ENCODE peak calls at places on chromosome 11, in five cellular contexts. One of them, this sample, is unnamed.

GRCh38 chr11:92886243-92886905 is 83.1 kb upstream of the MTNR1B start:
- DNase-seq in hepatocyte: peak; percentile 75
- DNase-seq in C1 segment of cervical spinal cord: peak; percentile 2
- DNase-seq in frontal cortex: peak; percentile 38
- DNase-seq in T follicular helper cell: no peak
- DNase-seq in this sample: peak; percentile 44

GRCh38 chr11:88280673-88281316 is 56.7 kb downstream of the CTSC start:
- DNase-seq in hepatocyte: no peak
- DNase-seq in C1 segment of cervical spinal cord: no peak
- DNase-seq in frontal cortex: no peak
- DNase-seq in T follicular helper cell: no peak
- DNase-seq in this sample: no peak

GRCh38 chr11:13207270-13207664 is 70.3 kb upstream of the BMAL1 start:
- DNase-seq in hepatocyte: no peak
- DNase-seq in C1 segment of cervical spinal cord: no peak
- DNase-seq in frontal cortex: no peak
- DNase-seq in T follicular helper cell: no peak
- DNase-seq in this sample: no peak

GRCh38 chr11:69427337-69427736 is 54.1 kb upstream of the LINC01488 start:
- DNase-seq in hepatocyte: no peak
- DNase-seq in C1 segment of cervical spinal cord: no peak
- DNase-seq in frontal cortex: no peak
- DNase-seq in T follicular helper cell: no peak
- DNase-seq in this sample: no peak

GRCh38 chr11:126890561-126890960 is 110.0 kb downstream of the KIRREL3 start:
- DNase-seq in hepatocyte: no peak
- DNase-seq in C1 segment of cervical spinal cord: peak; percentile 42
- DNase-seq in frontal cortex: no peak
- DNase-seq in T follicular helper cell: no peak
- DNase-seq in this sample: peak; percentile 65

GRCh38 chr11:2483426-2483825 is 38.6 kb downstream of the KCNQ1 start:
- DNase-seq in hepatocyte: no peak
- DNase-seq in C1 segment of cervical spinal cord: no peak
- DNase-seq in frontal cortex: no peak
- DNase-seq in T follicular helper cell: no peak
- DNase-seq in this sample: no peak

GRCh38 chr11:74255741-74256369 is 55.6 kb downstream of the P4HA3 start:
- DNase-seq in hepatocyte: peak; percentile 77
- DNase-seq in C1 segment of cervical spinal cord: no peak
- DNase-seq in frontal cortex: peak; percentile 35
- DNase-seq in T follicular helper cell: peak; percentile 18
- DNase-seq in this sample: peak; percentile 31

GRCh38 chr11:123783536-123783935 is 22.6 kb downstream of the OR6M1 start:
- DNase-seq in hepatocyte: no peak
- DNase-seq in C1 segment of cervical spinal cord: no peak
- DNase-seq in frontal cortex: no peak
- DNase-seq in T follicular helper cell: no peak
- DNase-seq in this sample: no peak

GRCh38 chr11:80937831-80938230 is 1497.0 kb upstream of the TENM4 start:
- DNase-seq in hepatocyte: no peak
- DNase-seq in C1 segment of cervical spinal cord: no peak
- DNase-seq in frontal cortex: no peak
- DNase-seq in T follicular helper cell: no peak
- DNase-seq in this sample: no peak

GRCh38 chr11:78595431-78596130 is 20.9 kb upstream of the NARS2 start:
- DNase-seq in hepatocyte: peak; percentile 26
- DNase-seq in C1 segment of cervical spinal cord: no peak
- DNase-seq in frontal cortex: no peak
- DNase-seq in T follicular helper cell: no peak
- DNase-seq in this sample: no peak

GRCh38 chr11:88629496-88629895 is 292.0 kb upstream of the CTSC start:
- DNase-seq in hepatocyte: no peak
- DNase-seq in C1 segment of cervical spinal cord: no peak
- DNase-seq in frontal cortex: no peak
- DNase-seq in T follicular helper cell: no peak
- DNase-seq in this sample: no peak

GRCh38 chr11:104113541-104113940 is 50.4 kb downstream of the PDGFD start:
- DNase-seq in hepatocyte: no peak
- DNase-seq in C1 segment of cervical spinal cord: no peak
- DNase-seq in frontal cortex: no peak
- DNase-seq in T follicular helper cell: no peak
- DNase-seq in this sample: no peak

GRCh38 chr11:76155455-76156232 is 50.7 kb downstream of the WNT11 start:
- DNase-seq in hepatocyte: no peak
- DNase-seq in C1 segment of cervical spinal cord: no peak
- DNase-seq in frontal cortex: no peak
- DNase-seq in T follicular helper cell: no peak
- DNase-seq in this sample: no peak

GRCh38 chr11:118084656-118085055 is 2.1 kb downstream of the SMIM35 start:
- DNase-seq in hepatocyte: no peak
- DNase-seq in C1 segment of cervical spinal cord: no peak
- DNase-seq in frontal cortex: no peak
- DNase-seq in T follicular helper cell: no peak
- DNase-seq in this sample: no peak

GRCh38 chr11:78949976-78950690 is 375.5 kb upstream of the NARS2 start:
- DNase-seq in hepatocyte: no peak
- DNase-seq in C1 segment of cervical spinal cord: no peak
- DNase-seq in frontal cortex: no peak
- DNase-seq in T follicular helper cell: no peak
- DNase-seq in this sample: no peak

GRCh38 chr11:2099523-2100316 is 39.5 kb downstream of the IGF2 start:
- DNase-seq in hepatocyte: no peak
- DNase-seq in C1 segment of cervical spinal cord: no peak
- DNase-seq in frontal cortex: no peak
- DNase-seq in T follicular helper cell: no peak
- DNase-seq in this sample: no peak

GRCh38 chr11:75223954-75224643 is 16.5 kb upstream of the TPBGL start:
- DNase-seq in hepatocyte: no peak
- DNase-seq in C1 segment of cervical spinal cord: no peak
- DNase-seq in frontal cortex: no peak
- DNase-seq in T follicular helper cell: no peak
- DNase-seq in this sample: no peak

GRCh38 chr11:65459552-65459951 is 37.0 kb downstream of the NEAT1 start:
- DNase-seq in hepatocyte: no peak
- DNase-seq in C1 segment of cervical spinal cord: no peak
- DNase-seq in frontal cortex: no peak
- DNase-seq in T follicular helper cell: no peak
- DNase-seq in this sample: no peak

GRCh38 chr11:108647387-108647700 is 17.5 kb upstream of the DDX10 start:
- DNase-seq in hepatocyte: no peak
- DNase-seq in C1 segment of cervical spinal cord: no peak
- DNase-seq in frontal cortex: no peak
- DNase-seq in T follicular helper cell: no peak
- DNase-seq in this sample: no peak

GRCh38 chr11:697811-698311 is 2.2 kb downstream of the TMEM80 start:
- DNase-seq in hepatocyte: no peak
- DNase-seq in C1 segment of cervical spinal cord: no peak
- DNase-seq in frontal cortex: no peak
- DNase-seq in T follicular helper cell: no peak
- DNase-seq in this sample: no peak

GRCh38 chr11:67429038-67429668 is 859 bp downstream of the RPS6KB2 start:
- DNase-seq in hepatocyte: no peak
- DNase-seq in C1 segment of cervical spinal cord: no peak
- DNase-seq in frontal cortex: no peak
- DNase-seq in T follicular helper cell: no peak
- DNase-seq in this sample: no peak

GRCh38 chr11:120125005-120125404 is 12.9 kb downstream of the TRIM29 start:
- DNase-seq in hepatocyte: peak; percentile 65
- DNase-seq in C1 segment of cervical spinal cord: no peak
- DNase-seq in frontal cortex: no peak
- DNase-seq in T follicular helper cell: no peak
- DNase-seq in this sample: no peak

GRCh38 chr11:14500181-14500651 is 605 bp upstream of the COPB1 start:
- DNase-seq in hepatocyte: peak; percentile 63
- DNase-seq in C1 segment of cervical spinal cord: peak; percentile 15
- DNase-seq in frontal cortex: no peak
- DNase-seq in T follicular helper cell: peak; percentile 44
- DNase-seq in this sample: peak; percentile 51

GRCh38 chr11:73359341-73359740 is 16.9 kb upstream of the RELT start:
- DNase-seq in hepatocyte: no peak
- DNase-seq in C1 segment of cervical spinal cord: no peak
- DNase-seq in frontal cortex: no peak
- DNase-seq in T follicular helper cell: no peak
- DNase-seq in this sample: no peak

GRCh38 chr11:119029340-119030028 is 1.2 kb downstream of the SLC37A4 start:
- DNase-seq in hepatocyte: peak; percentile 89
- DNase-seq in C1 segment of cervical spinal cord: peak; percentile 6
- DNase-seq in frontal cortex: no peak
- DNase-seq in T follicular helper cell: no peak
- DNase-seq in this sample: no peak

GRCh38 chr11:134050541-134051383 is 18.1 kb upstream of the JAM3 start:
- DNase-seq in hepatocyte: peak; percentile 87
- DNase-seq in C1 segment of cervical spinal cord: peak; percentile 55
- DNase-seq in frontal cortex: peak; percentile 86
- DNase-seq in T follicular helper cell: peak; percentile 59
- DNase-seq in this sample: peak; percentile 74

This sample was measured in hippocampal formation.